ENCODE peak calls at places on chromosomes 5 and 9, in six cellular contexts. C is tibial nerve; N is T-helper 22 cell; A is activated CD4-positive, alpha-beta T cell treated with anti-CD3 and anti-CD28 coated beads for 24 hours; P is T-helper 17 cell; J is foreskin keratinocyte. L is an unnamed sample.
A peak's percentile ranks its signal among the peaks of the same experiment; 100 is the strongest.

GRCh38 chr9:68505681-68506409 is 34.8 kb downstream of the TMEM252 start:
- DNase-seq in J (no peak), C (no peak), P (no peak), N (no peak), A (no peak), L (no peak)

GRCh38 chr9:109232449-109232848 is 65.4 kb upstream of the FRRS1L start:
- DNase-seq in C (no peak), P (no peak), N (no peak), J (peak; percentile 80), A (no peak), L (no peak)

GRCh38 chr5:158727771-158728311 is 371.9 kb downstream of the EBF1 start:
- DNase-seq in J (no peak), C (peak; percentile 59), N (no peak), P (no peak), A (no peak), L (no peak)

GRCh38 chr5:41869150-41869738 is 981 bp downstream of the OXCT1 start:
- DNase-seq in A (no peak), N (no peak), J (no peak), P (no peak), C (peak; percentile 61), L (peak; percentile 34)

GRCh38 chr5:75736273-75736672 is 19.0 kb upstream of the POC5 start:
- DNase-seq in J (no peak), C (no peak), A (no peak), P (no peak), N (no peak), L (no peak)

GRCh38 chr9:966936-967335 is 9.5 kb upstream of the DMRT3 start:
- DNase-seq in C (no peak), J (no peak), A (no peak), P (no peak), N (no peak), L (no peak)

GRCh38 chr5:150503977-150504620 is 3.8 kb upstream of the NDST1 start:
- DNase-seq in P (no peak), A (no peak), N (no peak), C (no peak), J (no peak), L (no peak)

GRCh38 chr5:134125195-134126015 is 10.9 kb downstream of the TCF7 start:
- DNase-seq in A (no peak), C (peak; percentile 57), P (no peak), J (no peak), N (no peak), L (no peak)

GRCh38 chr5:98796197-98796972 is 22.9 kb downstream of the RGMB start:
- DNase-seq in J (no peak), P (peak; percentile 44), C (peak; percentile 80), A (peak; percentile 42), N (no peak), L (peak; percentile 68)

GRCh38 chr5:1219098-1219767 is 5.9 kb upstream of the SLC6A18 start:
- DNase-seq in C (no peak), A (no peak), J (no peak), N (no peak), P (no peak), L (no peak)

GRCh38 chr5:166625210-166625865 is 1666.1 kb upstream of the WWC1 start:
- DNase-seq in P (no peak), A (no peak), C (no peak), N (no peak), J (no peak), L (no peak)

GRCh38 chr9:35940474-35941467 is 17.2 kb downstream of the OR2S2 start:
- DNase-seq in P (no peak), A (peak; percentile 7), J (no peak), N (peak; percentile 18), C (no peak), L (no peak)

GRCh38 chr5:173924899-173925298 is 36.8 kb downstream of the CPEB4 start:
- DNase-seq in P (no peak), A (no peak), N (no peak), J (no peak), C (no peak), L (no peak)

GRCh38 chr5:122019936-122020590 is 58.0 kb downstream of the LOX start:
- DNase-seq in J (no peak), C (no peak), A (no peak), N (no peak), P (no peak), L (no peak)

GRCh38 chr5:55454282-55454681 is 80.5 kb downstream of the PLPP1 start:
- DNase-seq in C (no peak), A (no peak), P (no peak), N (no peak), J (no peak), L (no peak)

GRCh38 chr9:120940573-120940972 is 14.0 kb upstream of the TRAF1 start:
- DNase-seq in P (no peak), N (no peak), A (no peak), C (no peak), J (no peak), L (no peak)

GRCh38 chr9:114366334-114367128 is 21.3 kb downstream of the AKNA start:
- DNase-seq in A (no peak), N (peak; percentile 30), C (no peak), J (no peak), P (no peak), L (peak; percentile 48)

GRCh38 chr5:157222506-157223230 is 42.0 kb downstream of the ITK start:
- DNase-seq in J (no peak), P (no peak), N (peak; percentile 61), C (no peak), A (peak; percentile 55), L (no peak)

GRCh38 chr9:95506692-95507455 is 9.9 kb downstream of the PTCH1 start:
- DNase-seq in J (peak; percentile 55), A (no peak), N (no peak), C (no peak), P (no peak), L (peak; percentile 54)

GRCh38 chr5:617896-618295 is 5.8 kb downstream of the CEP72 start:
- DNase-seq in A (no peak), P (no peak), C (no peak), N (no peak), J (no peak), L (no peak)

GRCh38 chr5:145903862-145904261 is 31.0 kb upstream of the GRXCR2 start:
- DNase-seq in J (no peak), A (no peak), P (no peak), C (no peak), N (no peak), L (no peak)

GRCh38 chr9:37370968-37371563 is 51.4 kb upstream of the GRHPR start:
- DNase-seq in N (no peak), J (no peak), C (no peak), P (no peak), A (no peak), L (peak; percentile 72)

GRCh38 chr9:83669067-83669466 is 38.7 kb downstream of the UBQLN1 start:
- DNase-seq in A (no peak), N (no peak), P (no peak), J (peak; percentile 22), C (no peak), L (no peak)

GRCh38 chr9:109444771-109445320 is 53.3 kb downstream of the PTPN3 start:
- DNase-seq in P (no peak), J (no peak), A (no peak), C (no peak), N (no peak), L (no peak)

GRCh38 chr5:53105611-53106300 is 3.8 kb downstream of the MOCS2 start:
- DNase-seq in P (no peak), N (no peak), J (no peak), A (no peak), C (no peak), L (no peak)

GRCh38 chr9:124894741-124895170 is 32.8 kb downstream of the ARPC5L start:
- DNase-seq in N (no peak), C (peak; percentile 8), P (no peak), J (no peak), A (no peak), L (no peak)